ENCODE peak calls at places on chromosomes 11 and 22, in ten cellular contexts. E is fibroblast of lung; S is adrenal gland; K is transverse colon; W is GM23248; R is BE2C; C is esophagus muscularis mucosa; F is suprapubic skin; D is CD4-positive, CD25-positive, alpha-beta regulatory T cell; H is colonic mucosa. T is an unnamed sample.

GRCh38 chr22:45869448-45869847 is 107.5 kb downstream of the WNT7B start:
- DNase-seq in E (no peak), S (no peak), K (no peak), W (no peak), R (no peak), C (no peak), F (no peak), D (no peak), H (no peak), T (no peak)

GRCh38 chr22:50285568-50286229 is 15.5 kb upstream of the MAPK11 start:
- DNase-seq in E (no peak), S (no peak), K (no peak), W (no peak), R (no peak), C (no peak), F (no peak), D (no peak), H (no peak), T (no peak)

GRCh38 chr11:94501522-94501921 is 7.7 kb downstream of the ANKRD49 start:
- DNase-seq in E (no peak), S (no peak), K (no peak), W (no peak), R (no peak), C (no peak), F (no peak), D (no peak), H (no peak), T (no peak)

GRCh38 chr11:33723238-33723881 is 12.9 kb downstream of the CD59 start:
- DNase-seq in E (peak; percentile 92), S (peak; percentile 42), K (no peak), W (peak; percentile 92), R (no peak), C (no peak), F (no peak), D (no peak), H (no peak), T (no peak)

GRCh38 chr11:84398017-84398626 is 1112.0 kb upstream of the CCDC90B start:
- DNase-seq in E (peak; percentile 16), S (peak; percentile 18), K (no peak), W (peak; percentile 58), R (peak; percentile 59), C (no peak), F (no peak), D (no peak), H (no peak), T (no peak)

GRCh38 chr11:72233056-72233772 is 8.6 kb downstream of the INPPL1 start:
- DNase-seq in E (no peak), S (no peak), K (no peak), W (no peak), R (no peak), C (no peak), F (no peak), D (no peak), H (no peak), T (no peak)

GRCh38 chr11:92285776-92286175 is 61.2 kb downstream of the FAT3 start:
- DNase-seq in E (no peak), S (no peak), K (no peak), W (no peak), R (no peak), C (no peak), F (no peak), D (no peak), H (no peak), T (no peak)

GRCh38 chr22:46148336-46148735 is 2.0 kb upstream of the PPARA start:
- DNase-seq in E (no peak), S (no peak), K (peak; percentile 49), W (no peak), R (no peak), C (no peak), F (no peak), D (no peak), H (peak; percentile 56), T (no peak)

GRCh38 chr22:27124336-27125023 is 467.1 kb downstream of the MIAT start:
- DNase-seq in E (peak; percentile 48), S (peak; percentile 24), K (peak; percentile 23), W (peak; percentile 45), R (no peak), C (no peak), F (no peak), D (no peak), H (peak; percentile 22), T (no peak)

GRCh38 chr22:35894464-35894878 is 134.2 kb downstream of the RBFOX2 start:
- DNase-seq in E (no peak), S (no peak), K (peak; percentile 15), W (no peak), R (no peak), C (no peak), F (no peak), D (no peak), H (no peak), T (no peak)

GRCh38 chr22:35891442-35891841 is 137.2 kb downstream of the RBFOX2 start:
- DNase-seq in E (no peak), S (no peak), K (no peak), W (no peak), R (peak; percentile 67), C (no peak), F (no peak), D (no peak), H (no peak), T (no peak)

GRCh38 chr22:35893698-35894097 is 134.9 kb downstream of the RBFOX2 start:
- DNase-seq in E (no peak), S (no peak), K (no peak), W (no peak), R (no peak), C (no peak), F (no peak), D (no peak), H (no peak), T (no peak)

GRCh38 chr22:35894937-35895708 is 133.5 kb downstream of the RBFOX2 start:
- DNase-seq in E (peak; percentile 72), S (peak; percentile 58), K (peak; percentile 12), W (peak; percentile 84), R (no peak), C (no peak), F (no peak), D (no peak), H (peak; percentile 19), T (peak; percentile 3)

GRCh38 chr22:35892192-35892591 is 136.4 kb downstream of the RBFOX2 start:
- DNase-seq in E (peak; percentile 89), S (peak; percentile 39), K (no peak), W (peak; percentile 90), R (no peak), C (no peak), F (no peak), D (no peak), H (no peak), T (no peak)
- H3K4me3 ChIP-seq in E (no peak overlapping the region), S (no peak overlapping the region), K (no peak overlapping the region), W (peak overlapping the region; percentile 9), R (no peak overlapping the region), C (peak overlapping the region; percentile 55), F (no peak overlapping the region), D (no peak overlapping the region), H (no peak overlapping the region), T (no peak overlapping the region)

GRCh38 chr11:115759622-115760527 is 255.7 kb upstream of the CADM1 start:
- DNase-seq in E (peak; percentile 41), S (peak; percentile 50), K (peak; percentile 12), W (peak; percentile 30), R (peak; percentile 30), C (no peak), F (no peak), D (no peak), H (no peak), T (no peak)
- H3K4me3 ChIP-seq in E (peak overlapping the region; percentile 46), S (peak overlapping the region; percentile 44), K (peak overlapping the region; percentile 57), W (peak overlapping the region; percentile 62), R (peak overlapping the region; percentile 49), C (peak overlapping the region; percentile 76), F (peak overlapping the region; percentile 83), D (no peak overlapping the region), H (peak overlapping the region; percentile 56), T (no peak overlapping the region)

GRCh38 chr11:117072517-117073218 is 25.6 kb downstream of the SIK3 start:
- DNase-seq in E (peak; percentile 96), S (peak; percentile 42), K (no peak), W (peak; percentile 91), R (no peak), C (no peak), F (no peak), D (no peak), H (no peak), T (no peak)
- H3K4me3 ChIP-seq in E (peak overlapping the region; percentile 4), S (no peak overlapping the region), K (no peak overlapping the region), W (no peak overlapping the region), R (no peak overlapping the region), C (no peak overlapping the region), F (no peak overlapping the region), D (peak overlapping the region; percentile 30), H (no peak overlapping the region), T (no peak overlapping the region)

GRCh38 chr11:126415128-126415527 is 59.6 kb downstream of the ST3GAL4 start:
- DNase-seq in E (peak; percentile 12), S (peak; percentile 86), K (peak; percentile 78), W (peak; percentile 48), R (no peak), C (peak; percentile 97), F (peak; percentile 90), D (no peak), H (peak; percentile 77), T (no peak)

GRCh38 chr11:126417463-126417862 is 62.0 kb downstream of the ST3GAL4 start:
- DNase-seq in E (no peak), S (no peak), K (no peak), W (no peak), R (no peak), C (no peak), F (no peak), D (no peak), H (no peak), T (no peak)

GRCh38 chr11:126414615-126415014 is 59.1 kb downstream of the ST3GAL4 start:
- DNase-seq in E (no peak), S (no peak), K (no peak), W (peak; percentile 8), R (no peak), C (no peak), F (no peak), D (no peak), H (no peak), T (no peak)

GRCh38 chr11:126415669-126416420 is 60.4 kb downstream of the ST3GAL4 start:
- DNase-seq in E (no peak), S (peak; percentile 58), K (peak; percentile 56), W (no peak), R (no peak), C (peak; percentile 96), F (no peak), D (no peak), H (peak; percentile 66), T (no peak)

GRCh38 chr11:126416542-126417090 is 61.1 kb downstream of the ST3GAL4 start:
- DNase-seq in E (peak; percentile 80), S (peak; percentile 93), K (peak; percentile 90), W (peak; percentile 95), R (peak; percentile 81), C (peak; percentile 95), F (peak; percentile 93), D (peak; percentile 34), H (peak; percentile 94), T (peak; percentile 50)
- H3K4me3 ChIP-seq in E (peak overlapping the region; percentile 19), S (peak overlapping the region; percentile 25), K (peak overlapping the region; percentile 42), W (peak overlapping the region; percentile 66), R (peak overlapping the region; percentile 34), C (peak overlapping the region; percentile 54), F (peak overlapping the region; percentile 49), D (peak overlapping the region; percentile 37), H (peak overlapping the region; percentile 49), T (peak overlapping the region; percentile 28)

T was measured in CD8-positive, alpha-beta memory T cell.